ENCODE peak calls at places on chromosome 5, in eight cellular contexts. V is right lobe of liver, L is hepatocyte, R is A549, O is lower lobe of right lung, M is IMR-90, U is mammary epithelial cell, H is heart left ventricle. B is an unnamed sample.

GRCh38 chr5:13143630-13144029 is 800.9 kb downstream of the DNAH5 start:
- DNase-seq in V (no peak), L (no peak), R (no peak), O (no peak), M (no peak), U (peak; percentile 96), H (no peak), B (no peak)

GRCh38 chr5:43121565-43122484 is 1.1 kb downstream of the ZNF131 start:
- DNase-seq in V (peak; percentile 33), L (peak; percentile 42), R (peak; percentile 46), O (no peak), M (peak; percentile 80), U (peak; percentile 48), H (peak; percentile 43), B (peak; percentile 60)

GRCh38 chr5:21826884-21827283 is 1026.3 kb downstream of the CDH12 start:
- DNase-seq in V (no peak), L (no peak), R (no peak), O (no peak), M (no peak), U (no peak), H (no peak), B (no peak)

GRCh38 chr5:178551059-178551458 is 39.1 kb downstream of the COL23A1 start:
- DNase-seq in V (no peak), L (no peak), R (peak; percentile 16), O (no peak), M (peak; percentile 36), U (no peak), H (no peak), B (peak; percentile 2)

GRCh38 chr5:16888694-16889124 is 47.4 kb downstream of the MYO10 start:
- DNase-seq in V (no peak), L (no peak), R (peak; percentile 63), O (no peak), M (peak; percentile 67), U (peak; percentile 61), H (no peak), B (no peak)

GRCh38 chr5:32258406-32258805 is 54.3 kb downstream of the MTMR12 start:
- DNase-seq in V (no peak), L (peak; percentile 30), R (no peak), O (no peak), M (no peak), U (no peak), H (no peak), B (no peak)

GRCh38 chr5:149829954-149830353 is 99.8 kb downstream of the PPARGC1B start:
- DNase-seq in V (no peak), L (no peak), R (peak; percentile 45), O (no peak), M (no peak), U (no peak), H (no peak), B (no peak)

GRCh38 chr5:80745490-80745889 is 90.7 kb upstream of the DHFR start:
- DNase-seq in V (no peak), L (no peak), R (no peak), O (no peak), M (peak; percentile 67), U (peak; percentile 73), H (no peak), B (peak; percentile 67)

GRCh38 chr5:166270712-166271111 is 2020.7 kb upstream of the WWC1 start:
- DNase-seq in V (no peak), L (no peak), R (no peak), O (no peak), M (no peak), U (no peak), H (no peak), B (no peak)

GRCh38 chr5:56838409-56839039 is 23.2 kb downstream of the MAP3K1 start:
- DNase-seq in V (no peak), L (peak; percentile 47), R (peak; percentile 60), O (no peak), M (peak; percentile 74), U (peak; percentile 58), H (no peak), B (peak; percentile 52)

GRCh38 chr5:155258139-155258538 is 244.6 kb downstream of the KIF4B start:
- DNase-seq in V (no peak), L (no peak), R (no peak), O (no peak), M (no peak), U (no peak), H (no peak), B (no peak)

GRCh38 chr5:69368458-69369368 is 607 bp downstream of the AK6 start:
- DNase-seq in V (no peak), L (peak; percentile 43), R (peak; percentile 3), O (no peak), M (peak; percentile 54), U (no peak), H (no peak), B (peak; percentile 54)

GRCh38 chr5:61306531-61307195 is 25.4 kb upstream of the ZSWIM6 start:
- DNase-seq in V (no peak), L (peak; percentile 76), R (peak; percentile 77), O (no peak), M (peak; percentile 93), U (no peak), H (no peak), B (peak; percentile 88)

GRCh38 chr5:154356256-154356655 is 89.5 kb upstream of the SAP30L start:
- DNase-seq in V (no peak), L (no peak), R (peak; percentile 23), O (no peak), M (peak; percentile 51), U (peak; percentile 32), H (no peak), B (peak; percentile 60)

GRCh38 chr5:130386155-130386554 is 481.9 kb downstream of the CHSY3 start:
- DNase-seq in V (no peak), L (no peak), R (no peak), O (no peak), M (no peak), U (no peak), H (no peak), B (no peak)

GRCh38 chr5:156356238-156356637 is 29.3 kb downstream of the SGCD start:
- DNase-seq in V (no peak), L (no peak), R (no peak), O (no peak), M (peak; percentile 94), U (no peak), H (no peak), B (no peak)

GRCh38 chr5:143898914-143899591 is 87.1 kb downstream of the HMHB1 start:
- DNase-seq in V (no peak), L (no peak), R (no peak), O (no peak), M (no peak), U (no peak), H (no peak), B (no peak)

GRCh38 chr5:126681970-126682369 is 81.2 kb downstream of the PHAX start:
- DNase-seq in V (no peak), L (no peak), R (no peak), O (no peak), M (no peak), U (no peak), H (no peak), B (no peak)

GRCh38 chr5:111670826-111671492 is 86.0 kb downstream of the NREP start:
- DNase-seq in V (no peak), L (no peak), R (no peak), O (no peak), M (peak; percentile 30), U (peak; percentile 91), H (no peak), B (no peak)

GRCh38 chr5:102857090-102857818 is 102.1 kb downstream of the PAM start:
- DNase-seq in V (no peak), L (no peak), R (no peak), O (no peak), M (no peak), U (no peak), H (peak; percentile 35), B (no peak)

GRCh38 chr5:102858221-102858620 is 103.1 kb downstream of the PAM start:
- DNase-seq in V (no peak), L (no peak), R (peak; percentile 24), O (no peak), M (no peak), U (no peak), H (no peak), B (no peak)

GRCh38 chr5:102858808-102859207 is 103.7 kb downstream of the PAM start:
- DNase-seq in V (no peak), L (no peak), R (no peak), O (no peak), M (peak; percentile 88), U (peak; percentile 78), H (no peak), B (peak; percentile 60)

GRCh38 chr5:102855684-102856373 is 100.7 kb downstream of the PAM start:
- DNase-seq in V (no peak), L (no peak), R (no peak), O (no peak), M (no peak), U (no peak), H (no peak), B (no peak)

GRCh38 chr5:102856374-102856748 is 101.3 kb downstream of the PAM start:
- DNase-seq in V (no peak), L (no peak), R (no peak), O (no peak), M (peak; percentile 69), U (peak; percentile 48), H (no peak), B (peak; percentile 54)
- H3K4me1 ChIP-seq in V (no peaks in the 10 kb centered on the region), L (no peaks in the 10 kb centered on the region), R (no peaks in the 10 kb centered on the region), O (no peaks in the 10 kb centered on the region), M (peaks cover 6% of the 10 kb centered on the region), U (peaks cover 30% of the 10 kb centered on the region), H (no peaks in the 10 kb centered on the region), B (peaks cover 11% of the 10 kb centered on the region)

GRCh38 chr5:167555771-167556170 is 735.7 kb upstream of the WWC1 start:
- DNase-seq in V (no peak), L (no peak), R (no peak), O (no peak), M (no peak), U (no peak), H (no peak), B (no peak)
- TF ChIP-seq CTCF in V (no peak), L (peak; percentile 28), R (no peak), O (no peak), M (no peak), U (no peak), H (no peak), B (peak; percentile 17)

GRCh38 chr5:133336121-133336968 is 276.0 kb downstream of the FSTL4 start:
- DNase-seq in V (no peak), L (no peak), R (no peak), O (no peak), M (no peak), U (peak; percentile 38), H (no peak), B (no peak)
- H3K4me1 ChIP-seq in V (no peaks in the 10 kb centered on the region), L (peaks cover 4% of the 10 kb centered on the region), R (no peaks in the 10 kb centered on the region), O (no peaks in the 10 kb centered on the region), M (no peaks in the 10 kb centered on the region), U (peaks cover 15% of the 10 kb centered on the region), H (no peaks in the 10 kb centered on the region), B (no peaks in the 10 kb centered on the region)

DNA sequence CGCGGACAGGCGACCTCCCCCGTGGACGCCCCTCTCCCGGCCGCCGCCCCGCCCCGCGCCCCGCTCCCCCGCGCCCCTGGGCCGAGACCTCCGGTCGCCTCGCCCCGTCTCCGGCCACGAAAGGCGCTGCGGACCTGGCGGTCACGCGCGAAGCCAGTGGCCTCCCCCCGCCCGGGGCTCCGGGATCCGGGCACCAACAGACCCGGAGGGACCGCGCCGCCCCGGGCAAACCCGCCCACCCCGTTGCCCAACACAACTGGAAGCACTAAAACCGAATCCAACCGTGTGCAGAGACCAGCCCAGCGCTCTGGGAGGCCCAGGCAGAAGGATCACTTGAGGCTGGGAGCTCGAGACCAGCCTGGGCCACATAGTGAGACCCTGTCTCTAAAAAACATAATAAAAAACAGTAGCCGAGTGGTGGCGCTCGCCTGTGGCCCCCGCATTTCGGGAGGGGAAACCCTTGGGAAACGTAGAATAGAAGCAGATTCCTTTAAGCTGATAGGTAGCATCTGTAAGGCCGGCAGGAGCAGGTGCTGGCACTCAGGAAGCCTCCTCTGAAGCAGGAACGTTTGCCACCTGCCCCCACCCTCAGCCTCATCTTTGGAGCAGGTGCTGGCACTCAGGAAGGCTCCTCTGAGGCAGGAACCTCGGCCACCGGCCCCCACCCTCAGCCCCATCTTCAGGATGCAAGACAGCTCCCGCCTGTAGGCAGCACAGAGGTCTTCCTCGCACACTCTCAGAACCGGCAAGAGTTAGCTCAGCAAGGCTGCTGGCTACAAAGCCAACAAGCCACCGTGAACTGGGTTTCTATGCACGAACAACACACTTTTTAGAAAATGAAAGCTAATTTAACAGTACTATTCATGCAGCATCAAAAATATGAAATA is 4.6 kb upstream of the SLC9A3 start:
- DNase-seq in V (peak; percentile 14), L (no peak), R (no peak), O (peak; percentile 41), M (no peak), U (no peak), H (peak; percentile 9), B (no peak)
- TF ChIP-seq CTCF in V (no peak), L (no peak), R (no peak), O (no peak), M (no peak), U (no peak), H (no peak), B (no peak)